ENCODE peak calls at places on chromosomes 16 and 17, in eight cellular contexts. D is lower lobe of right lung; E is psoas muscle; V is A549; B is AG04449; C is CD8-positive, alpha-beta T cell; Y is endodermal cell; A is AG04450. L is an unnamed sample.

GRCh38 chr16:89131783-89132182 is 38.1 kb downstream of the ACSF3 start:
- DNase-seq in Y (no peak), B (no peak), E (no peak), D (peak), V (no peak), A (no peak), C (no peak), L (no peak)

GRCh38 chr16:47018223-47018891 is 44.9 kb upstream of the DNAJA2 start:
- DNase-seq in Y (peak), B (no peak), E (no peak), D (no peak), A (no peak), V (peak), C (no peak), L (peak)

GRCh38 chr17:47806026-47806912 is 15.3 kb downstream of the OSBPL7 start:
- DNase-seq in V (no peak), E (peak), D (no peak), C (no peak), A (no peak), Y (peak), B (no peak), L (no peak)

GRCh38 chr16:67435758-67436164 is 4.8 kb downstream of the HSD11B2 start:
- DNase-seq in C (no peak), A (no peak), D (no peak), Y (no peak), V (no peak), E (no peak), B (no peak), L (no peak)

GRCh38 chr17:48043171-48043570 is 5.0 kb upstream of the NFE2L1 start:
- DNase-seq in Y (no peak), V (no peak), D (no peak), C (no peak), B (no peak), A (no peak), E (no peak), L (no peak)

GRCh38 chr16:84232969-84233368 is 6.8 kb downstream of the KCNG4 start:
- DNase-seq in A (no peak), V (no peak), Y (no peak), E (no peak), D (peak), C (no peak), B (no peak), L (no peak)

GRCh38 chr16:58329147-58329546 is 34.3 kb upstream of the PRSS54 start:
- DNase-seq in B (no peak), V (no peak), C (no peak), Y (no peak), A (no peak), D (no peak), E (no peak), L (no peak)

GRCh38 chr16:78994135-78994534 is 606.4 kb downstream of the MAF start:
- DNase-seq in V (no peak), D (no peak), B (no peak), A (no peak), E (no peak), C (no peak), Y (no peak), L (no peak)

GRCh38 chr16:30185683-30186421 is 2.5 kb downstream of the CORO1A start:
- DNase-seq in Y (peak), B (no peak), A (no peak), C (peak), E (peak), D (peak), V (no peak), L (peak)

GRCh38 chr16:8674413-8675022 is at the start of gene ABAT:
- DNase-seq in Y (peak), A (peak), E (peak), B (peak), C (peak), V (peak), D (peak), L (peak)

GRCh38 chr16:16118337-16118736 is 105.0 kb downstream of the ABCC6 start:
- DNase-seq in B (no peak), V (no peak), A (no peak), D (no peak), Y (no peak), C (no peak), E (no peak), L (no peak)

GRCh38 chr17:78661092-78661770 is 84.0 kb upstream of the DNAH17 start:
- DNase-seq in C (no peak), Y (no peak), V (peak), E (no peak), B (no peak), D (no peak), A (no peak), L (no peak)

GRCh38 chr17:6413073-6413472 is 21.8 kb downstream of the AIPL1 start:
- DNase-seq in V (peak), E (no peak), A (no peak), C (no peak), B (no peak), D (no peak), Y (no peak), L (peak)

GRCh38 chr17:14760719-14761425 is 460.0 kb downstream of the HS3ST3B1 start:
- DNase-seq in V (no peak), E (no peak), C (no peak), Y (peak), B (no peak), A (no peak), D (no peak), L (no peak)

GRCh38 chr17:49703557-49704277 is 4.0 kb downstream of the SLC35B1 start:
- DNase-seq in V (peak), Y (peak), A (no peak), C (no peak), E (no peak), B (peak), D (no peak), L (no peak)

GRCh38 chr16:20257234-20257633 is 70.1 kb downstream of the GP2 start:
- DNase-seq in V (no peak), A (no peak), C (no peak), B (no peak), E (no peak), D (no peak), Y (no peak), L (no peak)

GRCh38 chr17:36850794-36851193 is 86.5 kb upstream of the LHX1 start:
- DNase-seq in C (no peak), B (no peak), E (no peak), Y (peak), D (no peak), V (peak), A (no peak), L (no peak)

GRCh38 chr17:35846055-35846809 is 22.5 kb downstream of the HEATR9 start:
- DNase-seq in Y (no peak), B (peak), A (no peak), D (no peak), E (no peak), C (no peak), V (no peak), L (no peak)

GRCh38 chr17:19249681-19250080 is 12.5 kb downstream of the EPN2 start:
- DNase-seq in A (no peak), E (no peak), D (no peak), B (no peak), Y (no peak), V (no peak), C (no peak), L (no peak)

GRCh38 chr16:79601092-79601977 is 798 bp upstream of the MAF start:
- DNase-seq in D (peak), Y (peak), C (peak), E (peak), B (no peak), V (peak), A (no peak), L (no peak)

GRCh38 chr16:29819506-29819905 is 756 bp upstream of the MVP start:
- DNase-seq in D (no peak), A (no peak), C (no peak), Y (no peak), E (no peak), V (peak), B (no peak), L (no peak)

GRCh38 chr17:2233441-2233947 is 70.1 kb downstream of the SMG6 start:
- DNase-seq in A (no peak), Y (peak), E (peak), V (no peak), B (no peak), D (no peak), C (no peak), L (no peak)

GRCh38 chr16:82070656-82071369 is 35.8 kb downstream of the HSD17B2 start:
- DNase-seq in C (no peak), E (no peak), D (no peak), Y (no peak), B (peak), A (peak), V (no peak), L (no peak)

GRCh38 chr17:48636177-48637018 is 10.2 kb upstream of the HOXB9 start:
- DNase-seq in A (no peak), D (peak), C (peak), B (no peak), V (peak), E (peak), Y (peak), L (peak)

GRCh38 chr17:39147221-39148185 is 3.9 kb downstream of the PLXDC1 start:
- DNase-seq in V (no peak), E (peak), B (no peak), D (no peak), Y (no peak), C (no peak), A (no peak), L (no peak)

GRCh38 chr17:79023180-79023705 is 726 bp upstream of the C1QTNF1 start:
- DNase-seq in B (no peak), E (peak), D (no peak), C (no peak), Y (no peak), V (no peak), A (no peak), L (no peak)

GRCh38 chr17:18185391-18185790 is 1.8 kb downstream of the ALKBH5 start:
- DNase-seq in D (no peak), A (no peak), V (no peak), C (no peak), B (no peak), Y (no peak), E (no peak), L (no peak)

GRCh38 chr17:65346166-65346565 is 209.0 kb downstream of the RGS9 start:
- DNase-seq in E (no peak), B (no peak), V (no peak), C (no peak), A (no peak), D (no peak), Y (no peak), L (no peak)

GRCh38 chr17:8173056-8173870 is 2.9 kb downstream of the TMEM107 start:
- DNase-seq in C (no peak), B (peak), D (peak), Y (peak), V (peak), E (peak), A (peak), L (peak)

GRCh38 chr17:8173871-8174322 is 2.3 kb downstream of the TMEM107 start:
- DNase-seq in D (no peak), B (no peak), A (no peak), V (no peak), Y (peak), C (no peak), E (no peak), L (no peak)

GRCh38 chr17:8176197-8176940 is at the start of gene TMEM107:
- DNase-seq in C (peak), V (peak), A (no peak), D (peak), E (peak), Y (peak), B (no peak), L (peak)

GRCh38 chr17:8175795-8176196 is 384 bp downstream of the TMEM107 start:
- DNase-seq in Y (no peak), A (no peak), V (no peak), B (no peak), C (no peak), E (no peak), D (peak), L (no peak)

GRCh38 chr17:8176998-8177731 is 985 bp upstream of the TMEM107 start:
- DNase-seq in A (no peak), C (no peak), E (no peak), Y (peak), V (no peak), D (peak), B (no peak), L (no peak)
- H3K4me3 ChIP-seq in A (peak), C (peak), E (peak), Y (peak), V (peak), D (peak), B (peak), L (no peak)

DNA sequence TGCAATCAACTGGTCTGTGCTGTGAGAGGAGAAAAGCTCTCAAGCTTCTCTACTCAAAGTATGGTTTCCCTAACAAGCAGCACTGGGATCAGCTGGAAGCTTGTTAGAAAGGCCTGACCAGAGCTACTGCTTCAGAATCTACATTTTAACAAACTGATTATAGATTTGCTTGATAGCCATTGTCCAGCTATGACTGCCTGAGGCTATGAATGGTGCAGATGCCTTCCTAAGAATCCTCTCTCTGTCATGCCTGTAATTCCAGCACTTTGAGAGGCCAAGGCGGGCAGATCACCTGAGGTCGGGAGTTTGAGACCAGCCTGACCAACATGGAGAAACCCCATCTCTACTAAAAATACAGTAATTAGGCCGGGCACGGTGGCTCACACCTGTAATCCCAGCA is 28.6 kb downstream of the PKD1L3 start:
- DNase-seq in B (no peak), C (no peak), A (no peak), D (no peak), Y (no peak), E (no peak), V (no peak), L (no peak)
- TF ChIP-seq CTCF in B (no peak), C (no peak), A (no peak), D (no peak), Y (no peak), E (no peak), V (no peak), L (no peak)

GRCh38 chr17:731943-732787 is at the start of gene TLCD3A:
- DNase-seq in E (peak), C (peak), A (no peak), B (no peak), Y (peak), V (peak), D (peak), L (no peak)
- H3K4me3 ChIP-seq in E (peak), C (peak), A (peak), B (peak), Y (peak), V (peak), D (peak), L (peak)

GRCh38 chr17:43352579-43352978 is 46.2 kb upstream of the ARL4D start:
- DNase-seq in C (no peak), D (no peak), Y (no peak), A (no peak), B (no peak), E (no peak), V (no peak), L (no peak)

GRCh38 chr17:43350888-43351361 is 47.9 kb upstream of the ARL4D start:
- DNase-seq in B (no peak), D (no peak), C (no peak), E (no peak), A (no peak), V (no peak), Y (no peak), L (no peak)

GRCh38 chr17:43353364-43353763 is 45.4 kb upstream of the ARL4D start:
- DNase-seq in A (no peak), Y (no peak), V (no peak), C (no peak), D (no peak), E (no peak), B (no peak), L (no peak)

GRCh38 chr17:43351686-43352085 is 47.1 kb upstream of the ARL4D start:
- DNase-seq in A (no peak), V (no peak), B (no peak), C (no peak), D (no peak), Y (no peak), E (no peak), L (no peak)

DNA sequence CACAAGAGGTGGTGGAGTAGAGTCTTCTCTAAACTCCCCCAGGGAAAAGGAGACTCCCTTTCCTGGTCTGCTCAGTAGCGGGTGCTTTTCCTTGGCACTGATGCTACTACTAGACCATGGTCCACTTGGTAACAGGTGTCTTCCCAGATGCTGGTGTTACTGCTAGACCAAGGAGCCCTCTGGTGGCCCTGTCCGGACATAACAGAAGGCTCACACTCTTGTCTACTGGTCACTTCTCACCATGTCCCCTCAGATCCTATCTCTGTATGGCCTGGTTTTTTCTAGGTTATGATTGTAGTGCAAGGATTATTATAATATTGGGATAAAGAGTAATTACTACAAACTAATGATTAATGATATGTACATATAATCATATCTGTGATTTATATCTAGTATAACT is 49.7 kb upstream of the ARL4D start:
- DNase-seq in D (no peak), E (no peak), A (no peak), B (no peak), Y (peak), C (no peak), V (no peak), L (no peak)
- TF ChIP-seq CTCF in D (no peak), E (no peak), A (no peak), B (no peak), Y (peak), C (no peak), V (peak), L (no peak)

GRCh38 chr17:7834554-7834890 is 505 bp downstream of the KDM6B start:
- DNase-seq in Y (no peak), D (peak), C (peak), V (peak), E (peak), A (no peak), B (no peak), L (no peak)
- H3K4me3 ChIP-seq in Y (peak), D (peak), C (peak), V (peak), E (peak), A (peak), B (peak), L (peak)

GRCh38 chr16:48911700-48912099 is 301.7 kb upstream of the N4BP1 start:
- DNase-seq in V (no peak), A (no peak), D (no peak), B (no peak), Y (peak), E (no peak), C (no peak), L (no peak)
- TF ChIP-seq CTCF in V (no peak), A (no peak), D (no peak), B (peak), Y (peak), E (no peak), C (no peak), L (no peak)

L was measured in HL-60.